ENCODE peak calls at places on chromosomes 11 and 22, in nine cellular contexts. P is GM10248; D is lung; K is cardiac fibroblast; I is astrocyte of the spinal cord; T is nephron progenitor cell; C is left ventricle myocardium inferior; B is CD8-positive, alpha-beta T cell; E is left lung. Z is an unnamed sample.

GRCh38 chr11:109033627-109034340 is 368.9 kb downstream of the DDX10 start:
- DNase-seq in P (no peak), D (no peak), K (peak; percentile 95), I (peak; percentile 96), T (no peak), C (no peak), B (no peak), E (no peak), Z (no peak)

GRCh38 chr11:60265373-60266214 is 14.9 kb upstream of the MS4A4A start:
- DNase-seq in P (peak; percentile 31), D (no peak), K (peak; percentile 29), I (peak; percentile 18), T (peak; percentile 32), C (no peak), B (no peak), E (no peak), Z (no peak)

GRCh38 chr11:104043678-104044239 is 7.3 kb downstream of the DDI1 start:
- DNase-seq in P (no peak), D (no peak), K (peak; percentile 64), I (peak; percentile 12), T (no peak), C (no peak), B (no peak), E (no peak), Z (no peak)

GRCh38 chr11:69572861-69573260 is 68.1 kb upstream of the CCND1 start:
- DNase-seq in P (no peak), D (no peak), K (no peak), I (no peak), T (no peak), C (no peak), B (no peak), E (no peak), Z (no peak)

GRCh38 chr22:17098379-17098819 is 13.6 kb downstream of the IL17RA start:
- DNase-seq in P (no peak), D (no peak), K (no peak), I (no peak), T (no peak), C (no peak), B (no peak), E (peak; percentile 56), Z (no peak)

GRCh38 chr11:106152824-106153223 is 75.4 kb downstream of the AASDHPPT start:
- DNase-seq in P (no peak), D (no peak), K (no peak), I (peak; percentile 26), T (no peak), C (no peak), B (no peak), E (no peak), Z (no peak)

GRCh38 chr11:6357222-6357621 is 33.1 kb upstream of the SMPD1 start:
- DNase-seq in P (no peak), D (peak; percentile 34), K (peak; percentile 87), I (peak; percentile 82), T (no peak), C (peak; percentile 53), B (no peak), E (peak; percentile 65), Z (no peak)

GRCh38 chr11:14645985-14646900 is 2.6 kb downstream of the PDE3B start:
- DNase-seq in P (no peak), D (no peak), K (no peak), I (no peak), T (no peak), C (no peak), B (no peak), E (no peak), Z (no peak)

GRCh38 chr22:25656724-25657123 is 85.3 kb upstream of the MYO18B start:
- DNase-seq in P (peak; percentile 49), D (no peak), K (no peak), I (no peak), T (no peak), C (no peak), B (no peak), E (no peak), Z (no peak)

GRCh38 chr11:86068138-86068861 is 584 bp downstream of the PICALM start:
- DNase-seq in P (peak; percentile 27), D (peak; percentile 33), K (peak; percentile 50), I (no peak), T (peak; percentile 56), C (peak; percentile 31), B (peak; percentile 21), E (peak; percentile 52), Z (no peak)

GRCh38 chr11:119374632-119375394 is 6.7 kb downstream of the USP2 start:
- DNase-seq in P (no peak), D (no peak), K (no peak), I (no peak), T (no peak), C (no peak), B (no peak), E (no peak), Z (no peak)

GRCh38 chr11:1930448-1930802 is 10.9 kb downstream of the TNNT3 start:
- DNase-seq in P (no peak), D (no peak), K (peak; percentile 44), I (no peak), T (no peak), C (no peak), B (no peak), E (peak; percentile 20), Z (no peak)

GRCh38 chr22:45268167-45268957 is 16.4 kb upstream of the UPK3A start:
- DNase-seq in P (no peak), D (no peak), K (no peak), I (no peak), T (peak; percentile 86), C (no peak), B (peak; percentile 7), E (peak; percentile 50), Z (peak; percentile 44)

GRCh38 chr11:12376259-12376971 is 956 bp upstream of the PARVA start:
- DNase-seq in P (no peak), D (no peak), K (peak; percentile 89), I (peak; percentile 74), T (no peak), C (peak; percentile 50), B (no peak), E (peak; percentile 46), Z (no peak)

GRCh38 chr11:57786436-57786835 is 24.8 kb downstream of the CTNND1 start:
- DNase-seq in P (no peak), D (no peak), K (no peak), I (peak; percentile 22), T (no peak), C (no peak), B (no peak), E (no peak), Z (no peak)

GRCh38 chr11:57787920-57788716 is 26.5 kb downstream of the CTNND1 start:
- DNase-seq in P (peak; percentile 59), D (no peak), K (no peak), I (no peak), T (no peak), C (no peak), B (no peak), E (peak; percentile 58), Z (no peak)

GRCh38 chr11:57785072-57785471 is 23.5 kb downstream of the CTNND1 start:
- DNase-seq in P (peak; percentile 28), D (no peak), K (no peak), I (no peak), T (no peak), C (no peak), B (no peak), E (no peak), Z (no peak)

GRCh38 chr11:57791321-57792059 is 29.9 kb downstream of the CTNND1 start:
- DNase-seq in P (no peak), D (no peak), K (no peak), I (no peak), T (no peak), C (no peak), B (no peak), E (no peak), Z (no peak)

GRCh38 chr11:57787205-57787604 is 25.6 kb downstream of the CTNND1 start:
- DNase-seq in P (no peak), D (no peak), K (no peak), I (no peak), T (no peak), C (no peak), B (no peak), E (no peak), Z (no peak)
- TF ChIP-seq CTCF in P (no peak), D (no peak), K (no peak), I (no peak), T (no peak), C (no peak), B (no peak), E (no peak), Z (no peak)

DNA sequence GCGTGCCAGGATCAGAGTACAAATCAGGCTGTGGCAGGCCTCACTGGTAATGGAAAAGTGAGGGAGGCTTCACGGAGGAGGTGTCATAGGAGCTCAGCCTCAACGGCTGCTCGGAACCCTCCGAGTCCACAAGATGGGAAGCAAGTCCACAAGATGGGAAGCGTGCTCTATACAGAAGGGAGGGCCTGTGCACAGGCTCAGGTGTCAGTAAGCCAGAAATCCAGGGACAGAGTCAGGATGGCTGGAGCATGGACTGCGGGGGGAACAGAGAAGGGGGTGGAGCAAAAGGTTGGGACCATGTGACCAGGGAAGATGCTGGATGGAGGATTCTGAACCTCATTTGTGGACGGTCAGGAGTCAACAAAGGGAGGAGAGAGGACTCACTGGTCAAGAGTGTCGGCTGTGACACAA is 3.4 kb upstream of the DPP3 start:
- DNase-seq in P (no peak), D (no peak), K (no peak), I (no peak), T (peak; percentile 26), C (no peak), B (no peak), E (no peak), Z (no peak)
- TF ChIP-seq CTCF in P (no peak), D (no peak), K (no peak), I (no peak), T (no peak), C (no peak), B (no peak), E (no peak), Z (no peak)

DNA sequence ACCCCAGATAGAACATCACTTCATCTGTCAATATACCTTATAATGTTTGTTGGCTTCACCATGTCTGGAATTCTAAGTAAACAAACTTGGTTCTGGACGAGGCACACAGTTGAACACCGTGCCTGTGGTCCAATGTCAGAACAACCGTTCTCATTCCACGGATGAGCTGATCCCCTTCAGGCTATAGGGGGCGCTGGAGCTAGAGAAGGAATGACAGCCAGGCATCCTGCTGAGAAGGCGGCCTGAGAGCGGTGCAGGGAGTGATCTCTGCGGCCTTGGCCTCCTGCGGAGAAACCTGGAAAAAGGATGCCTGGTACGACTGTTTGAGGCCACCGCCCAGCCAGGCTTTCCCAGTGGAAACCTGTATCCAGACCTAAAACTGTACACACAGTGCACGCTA is 48.7 kb downstream of the FDX1 start:
- DNase-seq in P (no peak), D (no peak), K (no peak), I (no peak), T (peak; percentile 48), C (no peak), B (no peak), E (no peak), Z (no peak)
- TF ChIP-seq CTCF in P (no peak), D (no peak), K (no peak), I (peak; percentile 34), T (peak; percentile 41), C (no peak), B (no peak), E (no peak), Z (no peak)

GRCh38 chr11:32430586-32431357 is 4.6 kb downstream of the WT1 start:
- DNase-seq in P (no peak), D (no peak), K (peak; percentile 42), I (no peak), T (peak; percentile 71), C (no peak), B (no peak), E (no peak), Z (no peak)
- TF ChIP-seq CTCF in P (no peak), D (no peak), K (peak; percentile 5), I (peak; percentile 33), T (peak; percentile 42), C (peak; percentile 28), B (no peak), E (no peak), Z (no peak)